ENCODE peak calls at places on chromosomes 1 and 21, in six cellular contexts. L, G, X, S, V and K are unnamed samples.

GRCh38 chr1:6579374-6580118 is at the start of gene ZBTB48:
- DNase-seq in L (peak; percentile 81), G (peak; percentile 99), X (peak; percentile 99), S (peak; percentile 100), V (peak; percentile 100), K (peak; percentile 99)

GRCh38 chr1:201624741-201625646 is 86.1 kb downstream of the NAV1 start:
- DNase-seq in L (no peak), G (no peak), X (peak; percentile 94), S (no peak), V (no peak), K (no peak)

GRCh38 chr1:29550119-29550841 is 314.0 kb downstream of the PTPRU start:
- DNase-seq in L (no peak), G (peak; percentile 6), X (no peak), S (peak; percentile 66), V (no peak), K (no peak)

GRCh38 chr1:150596976-150597375 is 17.6 kb upstream of the MCL1 start:
- DNase-seq in L (no peak), G (no peak), X (no peak), S (no peak), V (no peak), K (no peak)

GRCh38 chr1:239361403-239361802 is 25.0 kb upstream of the CHRM3 start:
- DNase-seq in L (peak; percentile 20), G (no peak), X (peak; percentile 24), S (no peak), V (no peak), K (no peak)

GRCh38 chr1:30489737-30490389 is 233.5 kb downstream of the MATN1 start:
- DNase-seq in L (no peak), G (no peak), X (no peak), S (no peak), V (no peak), K (no peak)

GRCh38 chr1:211352985-211353515 is 26.4 kb downstream of the TRAF5 start:
- DNase-seq in L (no peak), G (peak; percentile 17), X (no peak), S (no peak), V (peak; percentile 73), K (no peak)

GRCh38 chr1:111359376-111359775 is 68.2 kb downstream of the OVGP1 start:
- DNase-seq in L (no peak), G (no peak), X (no peak), S (no peak), V (no peak), K (no peak)

GRCh38 chr1:114695430-114696093 is at the start of gene AMPD1:
- DNase-seq in L (no peak), G (no peak), X (no peak), S (no peak), V (peak; percentile 11), K (no peak)

GRCh38 chr1:9494936-9495758 is 44.1 kb upstream of the SLC25A33 start:
- DNase-seq in L (no peak), G (peak; percentile 73), X (peak; percentile 71), S (peak; percentile 74), V (peak; percentile 58), K (peak; percentile 57)

GRCh38 chr1:3557366-3557765 is 53.9 kb downstream of the MEGF6 start:
- DNase-seq in L (no peak), G (no peak), X (no peak), S (no peak), V (no peak), K (no peak)

GRCh38 chr1:209207701-209208286 is 375.7 kb upstream of the CAMK1G start:
- DNase-seq in L (no peak), G (peak; percentile 86), X (peak; percentile 89), S (peak; percentile 57), V (peak; percentile 68), K (peak; percentile 68)

GRCh38 chr21:33089439-33089838 is 19.5 kb downstream of the OLIG1 start:
- DNase-seq in L (no peak), G (no peak), X (no peak), S (no peak), V (no peak), K (no peak)

GRCh38 chr1:27077968-27078367 is 65.3 kb upstream of the TENT5B start:
- DNase-seq in L (no peak), G (no peak), X (no peak), S (no peak), V (no peak), K (no peak)

GRCh38 chr1:50930965-50931737 is 28.9 kb downstream of the FAF1 start:
- DNase-seq in L (no peak), G (no peak), X (no peak), S (peak; percentile 59), V (no peak), K (peak; percentile 60)

GRCh38 chr1:225848044-225848955 is 33.9 kb downstream of the TMEM63A start:
- DNase-seq in L (no peak), G (no peak), X (no peak), S (no peak), V (no peak), K (no peak)

GRCh38 chr1:16122916-16123315 is 33.0 kb downstream of the EPHA2 start:
- DNase-seq in L (no peak), G (no peak), X (peak; percentile 71), S (peak; percentile 88), V (no peak), K (no peak)

GRCh38 chr1:9151326-9151860 is 22.5 kb upstream of the GPR157 start:
- DNase-seq in L (no peak), G (no peak), X (no peak), S (peak; percentile 57), V (no peak), K (no peak)

GRCh38 chr21:38241029-38241740 is 15.6 kb upstream of the KCNJ15 start:
- DNase-seq in L (no peak), G (no peak), X (no peak), S (no peak), V (no peak), K (peak; percentile 63)

GRCh38 chr1:232039303-232039702 is 412.7 kb downstream of the DISC1 start:
- DNase-seq in L (peak; percentile 4), G (no peak), X (no peak), S (no peak), V (no peak), K (no peak)

GRCh38 chr1:182952677-182953444 is at the start of gene SHCBP1L:
- DNase-seq in L (no peak), G (no peak), X (no peak), S (no peak), V (no peak), K (no peak)

GRCh38 chr1:19413999-19414398 is 71.3 kb downstream of the CAPZB start:
- DNase-seq in L (no peak), G (no peak), X (no peak), S (no peak), V (no peak), K (no peak)

GRCh38 chr1:18667333-18667732 is 36.7 kb downstream of the PAX7 start:
- DNase-seq in L (no peak), G (no peak), X (no peak), S (no peak), V (no peak), K (no peak)

GRCh38 chr1:28326505-28326904 is 2.3 kb upstream of the MED18 start:
- DNase-seq in L (no peak), G (no peak), X (no peak), S (no peak), V (no peak), K (no peak)
- H3K4me3 ChIP-seq in L (no peak overlapping the region), G (no peak overlapping the region), X (no peak overlapping the region), S (no peak overlapping the region), V (no peak overlapping the region), K (no peak overlapping the region)

GRCh38 chr1:39411526-39411925 is 79.9 kb upstream of the BMP8A start:
- DNase-seq in L (no peak), G (no peak), X (peak; percentile 42), S (no peak), V (no peak), K (no peak)

GRCh38 chr1:39412892-39413291 is 78.5 kb upstream of the BMP8A start:
- DNase-seq in L (no peak), G (no peak), X (no peak), S (no peak), V (no peak), K (no peak)

GRCh38 chr1:39416609-39417008 is 74.8 kb upstream of the BMP8A start:
- DNase-seq in L (no peak), G (no peak), X (no peak), S (no peak), V (no peak), K (no peak)

GRCh38 chr1:39412079-39412478 is 79.4 kb upstream of the BMP8A start:
- DNase-seq in L (no peak), G (no peak), X (no peak), S (no peak), V (no peak), K (no peak)

DNA sequence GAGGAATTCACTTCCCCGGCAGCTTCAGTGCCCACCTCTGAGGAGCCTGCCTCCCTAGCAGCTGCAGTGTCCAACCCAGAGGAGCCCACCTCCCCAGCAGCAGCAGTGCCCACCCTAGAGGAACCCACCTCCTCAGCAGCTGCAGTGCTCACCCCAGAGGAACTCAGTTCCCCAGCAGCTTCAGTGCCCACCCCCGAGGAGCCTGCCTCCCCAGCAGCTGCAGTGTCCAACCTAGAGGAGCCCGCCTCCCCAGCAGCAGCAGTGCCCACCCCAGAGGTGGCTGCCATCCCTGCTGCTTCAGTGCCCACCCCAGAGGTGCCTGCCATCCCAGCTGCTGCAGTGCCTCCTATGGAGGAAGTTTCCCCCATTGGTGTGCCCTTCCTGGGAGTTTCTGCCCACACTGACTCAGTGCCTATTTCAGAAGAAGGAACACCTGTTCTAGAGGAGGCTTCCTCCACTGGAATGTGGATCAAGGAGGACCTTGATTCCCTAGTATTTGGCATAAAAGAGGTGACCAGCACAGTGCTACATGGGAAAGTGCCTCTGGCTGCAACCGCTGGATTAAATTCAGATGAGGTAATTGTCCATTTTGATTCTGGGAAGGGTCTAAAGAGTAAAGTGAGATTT is 77.4 kb upstream of the BMP8A start:
- DNase-seq in L (no peak), G (no peak), X (no peak), S (no peak), V (no peak), K (no peak)
- H3K4me1 ChIP-seq in L (peaks cover 64% of the 10 kb centered on the region), G (peaks cover 20% of the 10 kb centered on the region), X (peaks cover 41% of the 10 kb centered on the region), S (peaks cover 86% of the 10 kb centered on the region), V (peaks cover 22% of the 10 kb centered on the region), K (peaks cover 43% of the 10 kb centered on the region)

GRCh38 chr1:161440312-161440894 is 64.9 kb upstream of the FCGR2A start:
- DNase-seq in L (no peak), G (peak; percentile 75), X (peak; percentile 78), S (peak; percentile 81), V (peak; percentile 68), K (peak; percentile 86)

GRCh38 chr1:161439280-161440232 is 65.7 kb upstream of the FCGR2A start:
- DNase-seq in L (no peak), G (no peak), X (peak; percentile 31), S (peak; percentile 51), V (peak; percentile 39), K (no peak)
- H3K4me3 ChIP-seq in L (peak overlapping the region; percentile 58), G (peak overlapping the region; percentile 57), X (peak overlapping the region; percentile 75), S (peak overlapping the region; percentile 82), V (no peak overlapping the region), K (peak overlapping the region; percentile 43)

GRCh38 chr1:157151068-157151467 is 12.9 kb upstream of the ETV3 start:
- DNase-seq in L (no peak), G (no peak), X (no peak), S (no peak), V (no peak), K (no peak)
- H3K4me1 ChIP-seq in L (no peaks in the 10 kb centered on the region), G (peaks cover 57% of the 10 kb centered on the region), X (peaks cover 18% of the 10 kb centered on the region), S (peaks cover 37% of the 10 kb centered on the region), V (peaks cover 28% of the 10 kb centered on the region), K (peaks cover 21% of the 10 kb centered on the region)

DNA sequence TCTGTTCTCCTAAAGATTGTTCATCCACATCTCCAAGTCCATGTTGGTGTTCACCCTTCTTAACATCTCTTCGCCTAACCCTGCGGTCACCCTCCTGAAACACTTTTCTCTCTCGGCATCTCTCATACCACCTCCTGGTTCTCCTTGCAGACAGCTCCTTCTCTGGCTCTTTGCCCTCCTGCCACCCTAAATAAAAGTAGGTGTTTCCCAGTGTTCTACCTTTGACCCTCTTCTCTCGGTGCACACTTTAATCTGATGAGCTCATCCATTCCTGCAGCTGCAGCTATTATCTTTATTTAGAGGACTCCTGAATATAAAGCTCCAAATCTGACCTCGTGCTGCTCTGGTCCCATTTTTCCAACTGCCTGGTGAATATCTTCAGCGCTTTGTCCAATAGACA is 126.9 kb downstream of the TMEM53 start:
- DNase-seq in L (no peak), G (no peak), X (no peak), S (no peak), V (no peak), K (no peak)
- H3K4me3 ChIP-seq in L (no peak overlapping the region), G (no peak overlapping the region), X (no peak overlapping the region), S (no peak overlapping the region), V (no peak overlapping the region), K (no peak overlapping the region)